ENCODE peak calls at places on chromosome 16, in nine cellular contexts. Y is prostate gland, A is stomach, K is SK-N-SH, U is SK-N-MC, T is H1, S is transverse colon, R is upper lobe of left lung, O is Panc1. D is an unnamed sample.

GRCh38 chr16:19524866-19525723 is 1.4 kb downstream of the CCP110 start:
- DNase-seq in Y (no peak), A (no peak), K (peak), U (no peak), T (no peak), S (no peak), R (no peak), O (no peak), D (no peak)

GRCh38 chr16:23064642-23065041 is 84.6 kb downstream of the USP31 start:
- DNase-seq in Y (no peak), A (no peak), K (no peak), U (no peak), T (no peak), S (no peak), R (no peak), O (no peak), D (no peak)

GRCh38 chr16:16101585-16101984 is 121.7 kb downstream of the ABCC6 start:
- DNase-seq in Y (no peak), A (no peak), K (no peak), U (no peak), T (no peak), S (no peak), R (no peak), O (no peak), D (no peak)

GRCh38 chr16:11359370-11359769 is 14.1 kb downstream of the RMI2 start:
- DNase-seq in Y (peak), A (no peak), K (no peak), U (no peak), T (no peak), S (no peak), R (peak), O (no peak), D (peak)

GRCh38 chr16:31853300-31853699 is 20.3 kb upstream of the ZNF267 start:
- DNase-seq in Y (no peak), A (no peak), K (no peak), U (no peak), T (no peak), S (no peak), R (no peak), O (no peak), D (no peak)

GRCh38 chr16:11361751-11362742 is 16.8 kb downstream of the RMI2 start:
- DNase-seq in Y (no peak), A (no peak), K (no peak), U (no peak), T (no peak), S (no peak), R (no peak), O (no peak), D (no peak)

GRCh38 chr16:80208015-80208414 is 332.8 kb upstream of the DYNLRB2 start:
- DNase-seq in Y (peak), A (no peak), K (no peak), U (no peak), T (no peak), S (no peak), R (no peak), O (no peak), D (no peak)

GRCh38 chr16:50153648-50154368 is 702 bp downstream of the TENT4B start:
- DNase-seq in Y (peak), A (no peak), K (peak), U (no peak), T (no peak), S (no peak), R (peak), O (no peak), D (no peak)

GRCh38 chr16:20901441-20902112 is 1.0 kb downstream of the LYRM1 start:
- DNase-seq in Y (peak), A (peak), K (peak), U (no peak), T (no peak), S (peak), R (peak), O (no peak), D (peak)

GRCh38 chr16:87710887-87711286 is 54.9 kb downstream of the KLHDC4 start:
- DNase-seq in Y (no peak), A (no peak), K (no peak), U (no peak), T (no peak), S (no peak), R (no peak), O (no peak), D (no peak)

DNA sequence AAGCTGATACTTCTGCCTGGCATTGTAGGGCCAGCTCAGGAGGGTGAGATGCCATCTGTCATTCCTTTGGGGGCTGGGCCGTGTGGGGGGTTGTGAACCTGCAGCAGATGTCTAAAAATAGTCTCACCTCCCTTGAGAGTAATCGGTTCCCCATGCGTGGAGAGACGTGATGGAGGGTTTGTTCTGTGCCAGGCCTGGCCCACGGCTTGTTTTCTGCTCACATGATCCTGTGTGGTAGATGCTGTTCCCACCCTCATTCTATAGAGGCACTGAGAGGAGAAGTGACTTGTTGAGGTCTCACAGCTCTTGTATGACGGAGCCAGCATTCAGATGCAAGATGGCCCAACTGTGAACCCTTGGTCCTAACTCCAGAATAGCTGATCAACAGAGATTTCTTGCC is 4.6 kb downstream of the IRF8 start:
- DNase-seq in Y (no peak), A (no peak), K (no peak), U (no peak), T (no peak), S (no peak), R (no peak), O (no peak), D (no peak)
- TF ChIP-seq POLR2AphosphoS5 in Y (no peak), A (no peak), K (no peak), U (no peak), T (no peak), S (no peak), R (no peak), O (no peak), D (no peak)

GRCh38 chr16:3223913-3224515 is 10.9 kb downstream of the ZNF200 start:
- DNase-seq in Y (no peak), A (no peak), K (no peak), U (no peak), T (no peak), S (no peak), R (no peak), O (no peak), D (no peak)
- H3K4me3 ChIP-seq in Y (no peak), A (no peak), K (no peak), U (no peak), T (no peak), S (no peak), R (no peak), O (no peak), D (no peak)

GRCh38 chr16:57329718-57330327 is 28.8 kb upstream of the CCL22 start:
- DNase-seq in Y (no peak), A (no peak), K (no peak), U (no peak), T (no peak), S (no peak), R (no peak), O (no peak), D (no peak)
- TF ChIP-seq POLR2AphosphoS5 in Y (no peak), A (no peak), K (no peak), U (no peak), T (no peak), S (no peak), R (no peak), O (no peak), D (no peak)

DNA sequence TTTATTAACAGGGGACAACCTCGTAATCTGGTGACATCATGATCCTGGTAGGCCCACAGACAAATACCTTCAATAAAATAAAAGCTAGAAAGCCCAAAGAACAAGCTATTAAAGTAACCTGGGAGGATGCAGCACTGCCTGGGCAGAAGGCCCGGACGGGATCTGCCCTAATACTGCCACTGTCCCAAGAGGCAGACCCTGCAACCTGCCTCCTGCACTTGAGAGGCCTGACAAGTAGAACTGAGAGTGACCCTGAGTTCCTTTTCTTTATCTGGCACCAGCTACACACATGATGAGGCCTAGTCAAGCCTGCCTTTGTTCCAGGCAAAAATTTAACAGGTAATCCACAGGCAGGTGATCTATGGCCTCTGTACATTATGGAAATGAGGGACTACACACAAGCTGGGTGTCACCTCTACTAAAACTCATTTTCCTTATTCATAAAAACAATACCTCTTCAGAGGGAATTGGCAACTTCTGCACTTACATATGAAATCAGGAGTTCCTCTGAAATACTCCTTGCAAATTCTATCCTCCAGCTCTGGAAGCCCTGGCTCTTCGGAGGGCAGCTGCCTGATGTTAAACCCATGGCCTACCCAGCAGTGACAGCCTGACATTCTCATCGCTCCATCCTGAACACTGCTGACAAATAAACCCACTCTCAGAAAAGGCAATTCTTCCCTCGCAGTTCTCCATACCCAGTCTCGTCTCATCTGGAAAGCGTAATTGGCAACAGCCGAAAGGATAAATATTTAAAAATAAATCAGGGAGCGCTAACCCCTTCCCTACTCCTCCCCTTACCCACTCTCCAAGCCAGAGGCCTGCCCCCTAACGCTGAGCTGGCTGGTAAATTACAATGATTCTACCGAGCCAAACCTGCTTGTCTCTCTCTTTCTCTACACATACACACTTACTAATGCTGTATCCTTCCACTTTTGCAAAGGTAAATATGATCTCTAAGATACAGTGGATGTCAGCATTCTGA is 2.5 kb upstream of the ZFHX3 start:
- DNase-seq in Y (no peak), A (no peak), K (peak), U (no peak), T (no peak), S (no peak), R (no peak), O (no peak), D (no peak)
- H3K4me3 ChIP-seq in Y (no peak), A (no peak), K (no peak), U (no peak), T (no peak), S (no peak), R (no peak), O (no peak), D (no peak)

GRCh38 chr16:78490847-78491246 is 391.4 kb downstream of the WWOX start:
- DNase-seq in Y (no peak), A (no peak), K (no peak), U (no peak), T (no peak), S (no peak), R (no peak), O (no peak), D (no peak)
- TF ChIP-seq POLR2AphosphoS5 in Y (no peak), A (no peak), K (no peak), U (no peak), T (no peak), S (no peak), R (no peak), O (no peak), D (no peak)

GRCh38 chr16:29947897-29948296 is 14.0 kb upstream of the TMEM219 start:
- DNase-seq in Y (no peak), A (no peak), K (no peak), U (no peak), T (no peak), S (no peak), R (no peak), O (no peak), D (no peak)

GRCh38 chr16:29940656-29941055 is 14.6 kb upstream of the KCTD13 start:
- DNase-seq in Y (no peak), A (no peak), K (no peak), U (no peak), T (no peak), S (no peak), R (no peak), O (no peak), D (no peak)

GRCh38 chr16:29943846-29944669 is 17.8 kb upstream of the TMEM219 start:
- DNase-seq in Y (peak), A (peak), K (no peak), U (no peak), T (no peak), S (peak), R (peak), O (peak), D (no peak)
- H3K4me3 ChIP-seq in Y (no peak), A (no peak), K (no peak), U (no peak), T (no peak), S (no peak), R (no peak), O (peak), D (no peak)

GRCh38 chr16:17275076-17275732 is 195.6 kb downstream of the XYLT1 start:
- DNase-seq in Y (no peak), A (peak), K (no peak), U (no peak), T (no peak), S (peak), R (no peak), O (no peak), D (no peak)
- TF ChIP-seq POLR2AphosphoS5 in Y (no peak), A (peak), K (no peak), U (no peak), T (no peak), S (no peak), R (no peak), O (no peak), D (no peak)

GRCh38 chr16:1152651-1153259 is at the start of gene CACNA1H:
- DNase-seq in Y (no peak), A (no peak), K (peak), U (no peak), T (no peak), S (no peak), R (no peak), O (no peak), D (no peak)

GRCh38 chr16:1154887-1155331 is 2.0 kb downstream of the CACNA1H start:
- DNase-seq in Y (no peak), A (no peak), K (no peak), U (no peak), T (no peak), S (no peak), R (no peak), O (no peak), D (no peak)

GRCh38 chr16:1155353-1156110 is 2.6 kb downstream of the CACNA1H start:
- DNase-seq in Y (no peak), A (no peak), K (no peak), U (no peak), T (no peak), S (no peak), R (no peak), O (no peak), D (no peak)

GRCh38 chr16:1153480-1154160 is 714 bp downstream of the CACNA1H start:
- DNase-seq in Y (no peak), A (no peak), K (no peak), U (no peak), T (no peak), S (no peak), R (no peak), O (no peak), D (no peak)

DNA sequence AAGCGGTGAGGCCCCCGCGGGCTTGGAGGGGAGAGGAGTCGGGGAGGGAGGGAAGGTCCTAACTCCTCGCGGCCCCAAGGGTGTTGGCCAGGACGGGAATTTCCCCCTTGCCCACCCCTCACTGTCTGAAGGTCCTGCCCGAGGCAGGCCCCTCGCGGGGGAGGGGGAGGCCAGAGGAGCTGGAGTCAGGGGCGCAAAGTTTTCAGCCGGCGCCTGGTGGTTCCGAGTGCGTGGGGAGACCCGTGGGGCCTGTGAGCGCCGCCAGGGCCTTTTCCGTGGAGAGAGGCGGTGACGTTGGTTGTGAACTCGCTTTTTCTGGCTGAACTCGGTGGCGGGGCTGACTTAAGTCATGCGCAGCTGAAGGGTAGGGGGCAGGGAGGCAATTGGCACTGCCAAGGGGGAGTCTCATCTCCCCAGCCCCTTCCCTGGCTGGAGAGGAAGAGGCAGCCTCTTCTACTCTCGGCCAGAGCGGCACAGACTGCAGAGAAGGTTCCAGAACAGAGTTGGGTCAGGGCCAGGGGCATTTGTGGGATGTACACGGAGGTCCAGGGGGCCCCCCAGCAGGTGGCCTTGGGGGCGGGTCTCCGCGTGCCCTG is 1.5 kb downstream of the CACNA1H start:
- DNase-seq in Y (no peak), A (no peak), K (no peak), U (no peak), T (no peak), S (no peak), R (no peak), O (no peak), D (no peak)
- H3K4me3 ChIP-seq in Y (peak), A (peak), K (no peak), U (peak), T (peak), S (peak), R (peak), O (peak), D (peak)

GRCh38 chr16:46803373-46803772 is 27.6 kb downstream of the C16orf87 start:
- DNase-seq in Y (no peak), A (no peak), K (no peak), U (no peak), T (no peak), S (no peak), R (no peak), O (no peak), D (no peak)
- TF ChIP-seq POLR2AphosphoS5 in Y (no peak), A (no peak), K (no peak), U (no peak), T (no peak), S (no peak), R (no peak), O (no peak), D (no peak)

DNA sequence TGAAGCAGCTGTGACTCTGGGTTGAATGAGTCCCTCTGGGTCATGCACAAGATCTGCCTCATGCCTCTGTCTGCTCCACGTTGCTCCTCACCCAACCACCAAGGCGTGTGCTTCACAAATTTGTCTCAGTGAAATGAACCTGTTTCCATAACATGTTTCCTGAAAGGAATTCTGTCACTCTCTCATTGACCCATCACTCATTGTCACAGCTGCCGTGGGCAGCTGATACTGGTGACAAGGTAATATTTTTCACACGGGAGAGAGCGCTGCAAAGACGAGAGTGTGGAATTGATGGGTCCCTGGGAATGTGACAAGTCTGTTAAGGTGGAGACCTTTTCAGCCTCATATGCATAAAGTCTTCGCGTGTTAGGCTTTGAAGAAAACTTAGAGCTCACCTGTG is 391.4 kb downstream of the CPPED1 start:
- DNase-seq in Y (no peak), A (no peak), K (no peak), U (no peak), T (no peak), S (no peak), R (no peak), O (no peak), D (no peak)
- H3K4me3 ChIP-seq in Y (no peak), A (no peak), K (no peak), U (no peak), T (no peak), S (no peak), R (no peak), O (no peak), D (no peak)

D was measured in breast epithelium.